ENCODE peak calls at places on chromosomes 3 and 15, in six cellular contexts. Q is CD4-positive, alpha-beta memory T cell; B is GM03348; G is progenitor cell of endocrine pancreas; N is effector memory CD8-positive, alpha-beta T cell; O is WTC11. F is an unnamed sample.

GRCh38 chr3:105367406-105368213 is 901 bp downstream of the ALCAM start:
- DNase-seq in Q (peak; percentile 56), B (peak; percentile 60), G (peak; percentile 19), N (peak; percentile 57), O (peak; percentile 59), F (peak; percentile 48)

GRCh38 chr3:186598108-186598784 is 14.6 kb upstream of the AHSG start:
- DNase-seq in O (no peak), G (no peak), N (no peak), B (peak; percentile 38), Q (no peak), F (no peak)

GRCh38 chr3:46215810-46216414 is 7.8 kb upstream of the CCR1 start:
- DNase-seq in Q (no peak), G (no peak), N (no peak), B (no peak), O (no peak), F (no peak)

GRCh38 chr3:64681015-64681414 is 6.8 kb downstream of the ADAMTS9 start:
- DNase-seq in N (no peak), Q (no peak), B (no peak), G (no peak), O (no peak), F (no peak)

GRCh38 chr3:112776000-112776399 is 70.7 kb downstream of the CD200R1L start:
- DNase-seq in G (no peak), N (no peak), O (no peak), Q (no peak), B (no peak), F (peak; percentile 9)

GRCh38 chr15:67097893-67098740 is 32.7 kb downstream of the SMAD3 start:
- DNase-seq in B (peak; percentile 84), Q (peak; percentile 56), N (no peak), G (no peak), O (no peak), F (no peak)

GRCh38 chr15:40430271-40430805 is 10.4 kb upstream of the BAHD1 start:
- DNase-seq in B (peak; percentile 84), O (no peak), G (no peak), N (no peak), Q (no peak), F (no peak)

GRCh38 chr3:48830660-48831190 is 16.9 kb downstream of the PRKAR2A start:
- DNase-seq in O (no peak), Q (no peak), N (no peak), G (no peak), B (no peak), F (no peak)

GRCh38 chr3:64321747-64322146 is 96.5 kb upstream of the PRICKLE2 start:
- DNase-seq in O (no peak), B (peak; percentile 66), N (no peak), Q (no peak), G (no peak), F (no peak)

GRCh38 chr3:42224658-42225421 is 41.1 kb downstream of the CCK start:
- DNase-seq in B (no peak), N (no peak), O (no peak), G (no peak), Q (no peak), F (no peak)

GRCh38 chr3:49813497-49814174 is at the start of gene UBA7:
- DNase-seq in Q (peak; percentile 56), O (no peak), G (no peak), N (peak; percentile 8), B (peak; percentile 88), F (peak; percentile 63)

GRCh38 chr3:11457126-11457525 is 184.9 kb downstream of the ATG7 start:
- DNase-seq in Q (no peak), O (no peak), B (no peak), G (no peak), N (no peak), F (no peak)

GRCh38 chr3:38131621-38132369 is 5.1 kb downstream of the ACAA1 start:
- DNase-seq in G (no peak), O (peak; percentile 83), Q (no peak), N (no peak), B (no peak), F (no peak)

GRCh38 chr3:14902719-14903118 is 44.7 kb upstream of the NR2C2 start:
- DNase-seq in N (no peak), Q (no peak), O (no peak), G (no peak), B (peak; percentile 35), F (no peak)

GRCh38 chr3:173411288-173412064 is 13.9 kb downstream of the NLGN1 start:
- DNase-seq in B (peak; percentile 61), N (no peak), Q (no peak), G (no peak), O (no peak), F (no peak)

GRCh38 chr3:143327388-143327787 is 207.8 kb downstream of the CHST2 start:
- DNase-seq in G (no peak), Q (no peak), B (peak; percentile 14), O (no peak), N (no peak), F (no peak)

GRCh38 chr15:53580371-53580770 is 179.1 kb downstream of the WDR72 start:
- DNase-seq in Q (no peak), N (no peak), O (no peak), G (no peak), B (no peak), F (no peak)

GRCh38 chr3:188076176-188076575 is 77.8 kb upstream of the LPP start:
- DNase-seq in G (no peak), O (no peak), N (no peak), Q (no peak), B (no peak), F (no peak)